ENCODE peak calls at places on chromosomes 2 and 18, in five cellular contexts. D, S, U, F and Q are unnamed samples.

GRCh38 chr2:66528974-66529724 is 94.2 kb downstream of the MEIS1 start:
- DNase-seq in U (no peak), D (no peak), F (no peak), S (no peak), Q (no peak)

GRCh38 chr2:98822301-98823164 is 91.6 kb upstream of the MGAT4A start:
- DNase-seq in S (peak; percentile 59), D (no peak), U (no peak), F (peak; percentile 38), Q (no peak)

GRCh38 chr18:31684279-31685096 is at the start of gene B4GALT6:
- DNase-seq in F (no peak), U (no peak), D (peak; percentile 62), S (peak; percentile 61), Q (peak; percentile 73)

GRCh38 chr2:238864207-238865014 is 16.5 kb downstream of the TWIST2 start:
- DNase-seq in S (peak; percentile 52), F (peak; percentile 32), D (no peak), U (peak; percentile 98), Q (no peak)

GRCh38 chr2:14288016-14288415 is 344.5 kb upstream of the LRATD1 start:
- DNase-seq in F (no peak), U (no peak), S (no peak), D (no peak), Q (no peak)

GRCh38 chr2:230913812-230914211 is 11.2 kb downstream of the GPR55 start:
- DNase-seq in D (no peak), U (no peak), S (no peak), F (no peak), Q (no peak)

GRCh38 chr18:34048423-34048822 is 176.3 kb downstream of the NOL4 start:
- DNase-seq in D (no peak), U (no peak), F (no peak), S (no peak), Q (no peak)

GRCh38 chr2:216073773-216074172 is 7.8 kb downstream of the PECR start:
- DNase-seq in S (no peak), D (no peak), U (no peak), F (no peak), Q (no peak)

GRCh38 chr2:74836675-74837401 is 2.9 kb downstream of the HK2 start:
- DNase-seq in S (no peak), D (no peak), U (no peak), F (no peak), Q (no peak)

GRCh38 chr2:19733951-19734425 is 167.8 kb downstream of the TTC32 start:
- DNase-seq in F (no peak), U (peak; percentile 43), D (no peak), S (no peak), Q (no peak)

GRCh38 chr2:139685590-139685989 is 905.4 kb upstream of the NXPH2 start:
- DNase-seq in D (no peak), F (no peak), S (no peak), U (no peak), Q (no peak)

GRCh38 chr2:113848758-113849460 is 41.0 kb upstream of the ACTR3 start:
- DNase-seq in F (no peak), S (no peak), U (no peak), D (no peak), Q (peak; percentile 32)

GRCh38 chr2:86021396-86022378 is 84.0 kb downstream of the POLR1A start:
- DNase-seq in F (no peak), S (no peak), D (no peak), U (no peak), Q (no peak)
- TF ChIP-seq CTCF in F (no peak), S (no peak), D (no peak), U (no peak), Q (no peak)

DNA sequence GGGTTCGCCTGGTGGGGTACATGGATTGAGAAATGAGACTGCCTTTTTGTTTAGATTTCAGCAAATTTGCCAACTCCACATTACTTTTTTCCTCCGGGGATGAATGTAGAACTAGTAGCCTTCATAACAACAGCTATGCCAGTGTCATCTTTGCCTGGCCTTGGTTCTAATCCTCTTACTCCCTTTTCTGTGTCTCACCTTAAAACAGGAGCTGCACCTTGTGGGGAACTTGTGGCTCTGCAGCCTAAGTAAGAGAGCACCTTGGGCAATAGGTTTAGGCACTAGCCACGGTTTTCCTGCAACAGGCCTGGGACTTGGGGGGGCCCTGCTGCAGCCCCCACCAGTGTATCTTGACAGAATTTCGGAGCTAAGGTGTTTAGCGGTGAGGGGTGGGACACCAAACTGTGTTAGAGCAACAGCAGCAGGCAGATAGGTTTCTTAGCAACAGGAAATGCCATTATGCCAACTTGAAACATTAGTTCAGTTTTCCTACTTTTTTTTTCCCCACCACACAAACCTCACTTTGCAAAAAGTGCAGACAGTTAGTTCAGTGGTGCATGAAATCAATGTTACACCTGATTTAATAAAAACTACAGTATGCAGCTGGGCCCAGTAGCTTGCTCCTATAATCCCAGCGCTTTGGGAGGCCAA is 173.7 kb downstream of the PRKCE start:
- DNase-seq in D (peak; percentile 25), U (no peak), S (no peak), F (no peak), Q (no peak)
- TF ChIP-seq CTCF in D (peak; percentile 23), U (no peak), S (no peak), F (no peak), Q (peak; percentile 21)

GRCh38 chr2:85716346-85716880 is 22.3 kb downstream of the GNLY start:
- DNase-seq in U (no peak), S (no peak), D (no peak), F (no peak), Q (no peak)

GRCh38 chr2:85719609-85720240 is 25.6 kb downstream of the GNLY start:
- DNase-seq in D (no peak), S (no peak), F (no peak), U (no peak), Q (no peak)

GRCh38 chr2:85717308-85718005 is 23.3 kb downstream of the GNLY start:
- DNase-seq in D (no peak), S (no peak), U (peak; percentile 65), F (no peak), Q (no peak)

GRCh38 chr2:85718885-85719487 is 24.8 kb downstream of the GNLY start:
- DNase-seq in S (no peak), U (no peak), D (no peak), F (no peak), Q (no peak)

DNA sequence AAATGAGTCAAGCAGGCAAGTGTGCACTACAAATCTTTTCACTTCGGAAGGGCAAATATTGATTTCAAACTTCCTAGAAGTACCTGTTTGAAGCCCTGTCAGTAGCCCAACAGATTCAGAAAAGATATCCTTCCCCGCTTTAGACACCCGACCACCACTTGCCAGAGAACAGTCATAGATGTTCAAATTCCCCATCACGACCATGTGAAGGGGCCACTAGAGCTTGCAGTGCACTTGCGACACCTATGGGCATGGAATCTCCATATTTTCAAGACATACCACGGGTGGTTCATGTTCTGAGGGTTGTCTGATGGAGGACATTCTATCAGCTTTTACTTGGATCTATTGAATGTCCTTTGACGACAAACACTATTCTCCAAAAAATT is 23.8 kb downstream of the GNLY start:
- DNase-seq in S (no peak), D (no peak), U (no peak), F (no peak), Q (no peak)
- TF ChIP-seq CTCF in S (no peak), D (peak; percentile 47), U (no peak), F (no peak), Q (no peak)

GRCh38 chr2:194166818-194167217 is 1490.2 kb upstream of the SLC39A10 start:
- DNase-seq in S (no peak), U (no peak), D (peak; percentile 26), F (no peak), Q (no peak)
- TF ChIP-seq CTCF in S (peak; percentile 77), U (peak; percentile 49), D (peak; percentile 73), F (peak; percentile 30), Q (peak; percentile 62)

DNA sequence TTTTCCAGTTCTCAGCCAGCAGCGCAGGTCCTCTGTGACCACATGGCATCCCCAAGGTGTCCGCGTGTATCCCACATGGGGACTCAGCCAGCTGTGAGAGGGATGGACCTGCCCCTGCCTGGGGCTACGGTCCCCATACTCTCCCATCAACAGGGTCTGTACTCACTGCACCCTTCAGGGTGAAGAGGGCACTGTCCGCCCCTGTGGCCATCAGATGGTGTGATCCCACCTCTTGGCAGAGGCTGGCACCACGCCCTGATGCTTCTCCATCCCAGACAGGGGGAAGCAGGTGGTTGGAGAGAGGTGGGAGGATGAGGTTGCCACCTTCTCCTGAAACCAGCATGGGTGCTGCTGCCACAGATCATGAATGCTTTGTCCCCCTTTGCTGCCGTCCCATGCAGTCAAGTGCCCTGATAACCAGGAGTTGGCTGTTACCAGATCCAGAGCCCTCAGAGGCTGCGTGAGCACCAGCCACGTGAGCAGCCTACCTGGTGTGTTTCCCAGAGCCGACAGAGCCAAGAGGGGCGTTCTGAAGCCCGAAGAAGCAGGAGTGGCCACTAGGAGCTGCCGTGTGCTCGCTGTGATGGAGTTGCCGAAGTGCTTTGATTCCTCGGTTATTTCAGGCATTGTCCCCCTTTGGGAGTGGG is 93.9 kb downstream of the SH3RF3 start:
- DNase-seq in S (no peak), D (no peak), U (no peak), F (no peak), Q (no peak)
- TF ChIP-seq CTCF in S (no peak), D (no peak), U (no peak), F (no peak), Q (no peak)

DNA sequence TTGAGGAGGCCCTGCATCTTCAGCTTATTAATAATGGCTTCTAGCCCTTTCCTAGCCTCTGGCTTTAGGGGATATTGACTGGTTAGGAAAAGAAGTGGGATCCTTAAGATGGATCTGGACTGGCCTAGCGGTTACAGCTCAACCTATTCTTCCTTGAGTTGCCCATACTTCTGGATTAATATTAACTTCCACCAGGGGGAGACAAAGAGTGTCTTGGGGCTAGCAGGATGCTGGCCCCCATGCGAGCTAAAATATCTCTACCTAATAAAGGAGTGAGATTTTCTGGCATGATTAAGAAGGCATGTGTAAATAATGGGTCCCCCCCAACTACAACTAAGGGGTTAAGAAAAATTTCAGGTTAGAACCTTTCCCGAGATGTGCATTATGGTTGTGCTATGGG is 23.2 kb upstream of the PLA2R1 start:
- DNase-seq in U (no peak), F (no peak), D (peak; percentile 20), S (no peak), Q (no peak)
- TF ChIP-seq CTCF in U (peak; percentile 18), F (no peak), D (peak; percentile 68), S (peak; percentile 38), Q (no peak)

GRCh38 chr2:12716250-12717190 is at the start of gene TRIB2:
- DNase-seq in F (peak; percentile 92), S (peak; percentile 69), U (no peak), D (peak; percentile 96), Q (peak; percentile 72)
- TF ChIP-seq CTCF in F (no peak), S (peak; percentile 31), U (no peak), D (peak; percentile 61), Q (peak; percentile 37)

DNA sequence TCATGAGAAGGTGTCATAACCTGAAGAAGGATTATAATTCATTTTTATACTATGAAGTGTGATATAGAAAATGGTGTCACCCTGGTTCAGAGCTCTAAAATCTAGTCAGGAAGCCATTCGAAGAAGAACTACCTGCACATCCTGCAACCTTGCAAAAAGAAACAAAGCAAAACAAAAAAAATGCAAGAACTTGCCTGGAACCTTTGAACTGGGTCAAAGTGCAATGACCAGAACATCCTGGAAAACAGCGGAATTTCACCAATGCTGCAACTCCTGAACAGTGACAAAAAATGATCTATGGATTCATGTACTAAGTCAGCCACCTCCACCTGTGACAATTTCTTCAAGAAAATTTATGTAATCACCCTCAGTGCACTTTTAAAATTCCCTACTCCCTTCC is 1083.3 kb upstream of the GYPC start:
- DNase-seq in D (no peak), F (no peak), U (no peak), S (no peak), Q (no peak)
- TF ChIP-seq CTCF in D (no peak), F (no peak), U (no peak), S (no peak), Q (no peak)